ENCODE peak calls at places on chromosomes 16 and 17, in four cellular contexts. One of them, this sample, is unnamed.
A peak's percentile ranks its signal among the peaks of the same experiment; 100 is the strongest.

GRCh38 chr16:9434659-9435058 is 343.2 kb downstream of the HAPSTR1 start:
- DNase-seq in HepG2: no peak
- DNase-seq in H1: no peak
- DNase-seq in K562: no peak
- DNase-seq in this sample: no peak

GRCh38 chr17:50153650-50154575 is 3.4 kb upstream of the PPP1R9B start:
- DNase-seq in HepG2: no peak
- DNase-seq in H1: no peak
- DNase-seq in K562: peak; percentile 92
- DNase-seq in this sample: no peak

GRCh38 chr17:3667366-3668278 is 756 bp downstream of the TAX1BP3 start:
- DNase-seq in HepG2: peak; percentile 81
- DNase-seq in H1: peak; percentile 79
- DNase-seq in K562: peak; percentile 88
- DNase-seq in this sample: no peak

GRCh38 chr16:1150511-1150982 is 2.4 kb upstream of the CACNA1H start:
- DNase-seq in HepG2: peak; percentile 40
- DNase-seq in H1: peak; percentile 74
- DNase-seq in K562: peak; percentile 64
- DNase-seq in this sample: no peak

GRCh38 chr16:2424061-2425007 is 4.9 kb upstream of the CCNF start:
- DNase-seq in HepG2: no peak
- DNase-seq in H1: no peak
- DNase-seq in K562: no peak
- DNase-seq in this sample: no peak

GRCh38 chr17:28738680-28739384 is 5.0 kb upstream of the TRAF4 start:
- DNase-seq in HepG2: no peak
- DNase-seq in H1: no peak
- DNase-seq in K562: no peak
- DNase-seq in this sample: peak; percentile 72

GRCh38 chr16:29790949-29791844 is 646 bp downstream of the KIF22 start:
- DNase-seq in HepG2: no peak
- DNase-seq in H1: no peak
- DNase-seq in K562: peak; percentile 30
- DNase-seq in this sample: no peak

GRCh38 chr16:18832613-18833012 is 31.3 kb upstream of the ARL6IP1 start:
- DNase-seq in HepG2: no peak
- DNase-seq in H1: no peak
- DNase-seq in K562: no peak
- DNase-seq in this sample: no peak

GRCh38 chr17:47311420-47311819 is 12.3 kb upstream of the EFCAB13 start:
- DNase-seq in HepG2: no peak
- DNase-seq in H1: no peak
- DNase-seq in K562: no peak
- DNase-seq in this sample: no peak

GRCh38 chr17:11601661-11602060 is 3.4 kb downstream of the DNAH9 start:
- DNase-seq in HepG2: no peak
- DNase-seq in H1: no peak
- DNase-seq in K562: no peak
- DNase-seq in this sample: no peak

GRCh38 chr17:34562387-34562786 is 17.0 kb upstream of the TMEM132E start:
- DNase-seq in HepG2: no peak
- DNase-seq in H1: no peak
- DNase-seq in K562: peak; percentile 13
- DNase-seq in this sample: no peak

GRCh38 chr17:68820825-68821481 is 134.2 kb downstream of the ABCA8 start:
- DNase-seq in HepG2: peak; percentile 99
- DNase-seq in H1: no peak
- DNase-seq in K562: no peak
- DNase-seq in this sample: no peak

GRCh38 chr17:21360048-21360447 is 16.1 kb upstream of the KCNJ12 start:
- DNase-seq in HepG2: no peak
- DNase-seq in H1: no peak
- DNase-seq in K562: no peak
- DNase-seq in this sample: no peak

DNA sequence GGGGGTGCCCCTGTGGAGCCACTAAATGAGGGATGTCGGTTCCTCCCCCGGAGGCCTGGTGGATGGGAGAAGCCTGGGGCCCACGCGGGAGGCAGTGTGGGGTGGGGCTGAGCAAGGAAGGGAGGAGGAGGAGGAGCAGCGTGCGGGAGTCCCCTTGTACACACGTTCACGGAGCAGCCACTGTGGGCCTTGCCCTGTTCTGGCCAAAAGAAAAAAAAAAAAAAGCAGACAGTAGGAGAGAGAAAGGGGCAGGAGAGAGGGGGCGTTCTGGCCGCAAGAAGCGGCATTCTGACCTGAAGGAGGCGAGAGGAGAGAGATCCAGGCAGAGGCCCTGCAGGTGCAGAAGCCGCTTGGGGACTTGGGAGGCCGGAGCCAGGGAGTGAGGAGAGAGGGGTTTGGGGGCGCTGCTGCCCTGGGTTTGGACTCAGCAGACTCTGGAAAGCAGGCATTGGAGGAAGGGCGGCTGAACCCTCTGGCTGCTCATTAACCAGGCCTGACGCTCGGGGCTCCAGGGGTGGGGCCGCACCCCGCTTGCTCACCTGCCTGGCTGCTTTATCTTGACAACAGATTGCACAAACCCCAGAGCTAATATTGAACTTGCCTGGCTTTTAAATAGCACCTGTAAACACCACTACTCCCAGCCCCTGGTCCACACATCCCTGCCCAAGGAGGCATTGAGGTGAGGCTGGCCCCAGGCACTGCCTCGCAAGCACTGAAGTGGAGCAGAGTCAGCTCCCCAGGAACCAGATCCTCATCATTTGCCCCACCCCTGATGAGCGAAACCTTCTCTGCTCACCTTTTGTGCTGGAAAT is 190.5 kb upstream of the GSE1 start:
- DNase-seq in HepG2: peak; percentile 92
- DNase-seq in H1: peak; percentile 64
- DNase-seq in K562: peak; percentile 45
- DNase-seq in this sample: no peak
- TF ChIP-seq HDAC6 in HepG2: no peak
- TF ChIP-seq HDAC6 in H1: no peak
- TF ChIP-seq HDAC6 in K562: no peak
- TF ChIP-seq HDAC6 in this sample: no peak

GRCh38 chr17:60065136-60065535 is 13.6 kb downstream of the HEATR6 start:
- DNase-seq in HepG2: no peak
- DNase-seq in H1: no peak
- DNase-seq in K562: no peak
- DNase-seq in this sample: no peak
- TF ChIP-seq CEBPB in HepG2: no peak
- TF ChIP-seq CEBPB in H1: no peak
- TF ChIP-seq CEBPB in K562: no peak
- TF ChIP-seq CEBPB in this sample: no peak

GRCh38 chr17:81991684-81992513 is 14.5 kb downstream of the ASPSCR1 start:
- DNase-seq in HepG2: peak; percentile 98
- DNase-seq in H1: no peak
- DNase-seq in K562: no peak
- DNase-seq in this sample: no peak
- TF ChIP-seq HDAC6 in HepG2: peak; percentile 78
- TF ChIP-seq HDAC6 in H1: no peak
- TF ChIP-seq HDAC6 in K562: no peak
- TF ChIP-seq HDAC6 in this sample: no peak

GRCh38 chr17:83185023-83186002 is 105.9 kb downstream of the METRNL start:
- DNase-seq in HepG2: no peak
- DNase-seq in H1: no peak
- DNase-seq in K562: no peak
- DNase-seq in this sample: no peak
- TF ChIP-seq CEBPB in HepG2: no peak
- TF ChIP-seq CEBPB in H1: no peak
- TF ChIP-seq CEBPB in K562: no peak
- TF ChIP-seq CEBPB in this sample: no peak

GRCh38 chr16:86133847-86134375 is 234.9 kb downstream of the IRF8 start:
- DNase-seq in HepG2: no peak
- DNase-seq in H1: no peak
- DNase-seq in K562: no peak
- DNase-seq in this sample: no peak

GRCh38 chr16:86134802-86135461 is 236.0 kb downstream of the IRF8 start:
- DNase-seq in HepG2: no peak
- DNase-seq in H1: no peak
- DNase-seq in K562: no peak
- DNase-seq in this sample: no peak

GRCh38 chr16:86137359-86137758 is 238.4 kb downstream of the IRF8 start:
- DNase-seq in HepG2: no peak
- DNase-seq in H1: no peak
- DNase-seq in K562: no peak
- DNase-seq in this sample: no peak

GRCh38 chr16:86142801-86143236 is 243.9 kb downstream of the IRF8 start:
- DNase-seq in HepG2: no peak
- DNase-seq in H1: no peak
- DNase-seq in K562: no peak
- DNase-seq in this sample: peak; percentile 38

DNA sequence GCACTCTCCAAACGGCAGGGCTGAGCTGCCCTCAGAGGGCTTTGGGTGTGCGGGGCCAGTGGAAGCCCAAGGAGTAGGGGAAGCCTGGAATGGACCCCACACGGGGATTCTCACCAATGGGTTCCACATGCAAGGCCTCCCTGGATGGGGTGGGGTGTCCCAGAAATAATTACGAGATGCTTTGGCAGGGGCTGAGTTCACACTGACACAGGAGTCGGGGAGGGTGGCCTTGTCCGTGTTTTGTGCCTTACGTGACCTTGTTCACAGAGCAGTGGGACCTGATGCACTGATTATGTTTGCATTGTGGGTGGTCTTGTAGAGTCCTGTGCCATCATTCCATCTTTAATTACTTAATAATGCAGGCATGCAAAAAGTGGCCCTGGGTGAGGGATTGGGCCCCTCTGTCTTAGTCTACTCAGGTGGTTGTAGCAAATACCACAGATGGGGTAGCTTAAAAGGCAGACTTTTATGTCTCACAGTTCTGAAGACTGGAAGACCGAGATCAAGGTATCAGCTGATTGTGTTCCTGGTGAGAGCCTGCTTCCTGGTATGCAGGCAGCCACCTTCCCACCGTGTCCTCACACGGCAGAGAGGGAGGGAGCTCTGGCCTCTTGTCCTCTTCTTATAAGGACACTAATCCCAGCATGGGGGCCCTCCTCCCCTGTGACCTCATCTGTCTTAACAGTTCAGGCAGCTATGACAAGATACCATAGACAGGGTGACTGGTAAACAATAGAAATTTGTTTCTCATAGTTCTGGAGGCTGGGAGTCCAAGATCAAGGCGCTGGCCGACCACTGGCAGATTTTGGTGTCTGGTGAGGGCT is 239.4 kb downstream of the IRF8 start:
- DNase-seq in HepG2: no peak
- DNase-seq in H1: no peak
- DNase-seq in K562: no peak
- DNase-seq in this sample: no peak
- TF ChIP-seq HDAC6 in HepG2: no peak
- TF ChIP-seq HDAC6 in H1: no peak
- TF ChIP-seq HDAC6 in K562: no peak
- TF ChIP-seq HDAC6 in this sample: no peak

This sample was measured in GM12878.